ENCODE peak calls at places on chromosomes 11 and 22, in five cellular contexts. Z is PC-3, Y is GM23338, T is OCI-LY7, E is HCT116. W is an unnamed sample.

GRCh38 chr22:29044657-29045176 is 16.9 kb downstream of the C22orf31 start:
- DNase-seq in Z (no peak), Y (no peak), T (no peak), E (no peak), W (peak)

GRCh38 chr22:50178871-50179869 is 6.5 kb upstream of the TRABD start:
- DNase-seq in Z (no peak), Y (no peak), T (no peak), E (no peak), W (no peak)

GRCh38 chr22:41910599-41911291 is 4.1 kb downstream of the SHISA8 start:
- DNase-seq in Z (peak), Y (peak), T (no peak), E (no peak), W (peak)

GRCh38 chr11:14852571-14853177 is 39.4 kb downstream of the CYP2R1 start:
- DNase-seq in Z (no peak), Y (no peak), T (no peak), E (peak), W (no peak)

GRCh38 chr22:17780116-17780740 is 6.0 kb upstream of the BID start:
- DNase-seq in Z (no peak), Y (peak), T (no peak), E (no peak), W (no peak)

GRCh38 chr22:32244547-32244946 is 10.6 kb downstream of the SLC5A4 start:
- DNase-seq in Z (no peak), Y (no peak), T (no peak), E (no peak), W (no peak)

GRCh38 chr11:81007046-81007445 is 1566.2 kb upstream of the TENM4 start:
- DNase-seq in Z (peak), Y (no peak), T (no peak), E (no peak), W (peak)

GRCh38 chr11:72676874-72677341 is 2.7 kb upstream of the PDE2A start:
- DNase-seq in Z (peak), Y (peak), T (peak), E (no peak), W (peak)

GRCh38 chr22:50015451-50016307 is 3.1 kb upstream of the IL17REL start:
- DNase-seq in Z (no peak), Y (no peak), T (no peak), E (no peak), W (no peak)

GRCh38 chr11:20008190-20008801 is 152.0 kb downstream of the DBX1 start:
- DNase-seq in Z (no peak), Y (no peak), T (no peak), E (no peak), W (no peak)

GRCh38 chr11:66346476-66347424 is 679 bp downstream of the B4GAT1 start:
- DNase-seq in Z (no peak), Y (no peak), T (no peak), E (no peak), W (peak)

GRCh38 chr11:122746050-122746478 is 90.5 kb downstream of the UBASH3B start:
- DNase-seq in Z (no peak), Y (no peak), T (peak), E (no peak), W (no peak)

GRCh38 chr11:117354550-117354949 is 26.9 kb downstream of the CEP164 start:
- DNase-seq in Z (no peak), Y (no peak), T (no peak), E (no peak), W (no peak)

GRCh38 chr22:49735411-49736311 is 92.0 kb downstream of the BRD1 start:
- DNase-seq in Z (peak), Y (no peak), T (no peak), E (no peak), W (peak)

GRCh38 chr11:72740060-72740424 is 12.2 kb downstream of the ARAP1 start:
- DNase-seq in Z (no peak), Y (no peak), T (peak), E (no peak), W (no peak)

GRCh38 chr11:110862407-110862806 is 150.2 kb upstream of the ARHGAP20 start:
- DNase-seq in Z (no peak), Y (no peak), T (no peak), E (no peak), W (no peak)

GRCh38 chr11:110867951-110868350 is 155.7 kb upstream of the ARHGAP20 start:
- DNase-seq in Z (no peak), Y (no peak), T (no peak), E (no peak), W (no peak)

GRCh38 chr11:110870816-110871522 is 158.7 kb upstream of the ARHGAP20 start:
- DNase-seq in Z (no peak), Y (no peak), T (no peak), E (no peak), W (no peak)

DNA sequence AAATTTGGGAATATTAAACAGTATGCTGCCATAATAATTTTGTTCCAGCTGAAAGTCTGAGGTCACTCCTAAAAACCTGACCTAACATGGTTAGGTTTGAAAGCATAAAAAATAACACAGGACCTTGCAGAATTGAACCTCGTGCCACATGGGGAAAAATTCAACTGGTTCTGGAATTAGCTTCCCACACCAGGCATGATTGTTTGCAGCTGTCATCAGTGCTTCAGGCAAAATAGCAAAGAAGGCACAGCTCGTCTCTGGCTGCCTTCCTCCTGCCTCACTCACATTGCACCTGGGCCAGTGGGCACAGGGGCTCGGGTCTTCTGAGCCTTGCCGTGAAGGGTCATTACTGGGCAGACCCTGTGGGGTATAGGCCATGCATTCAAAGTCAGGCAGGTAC is 153.8 kb upstream of the ARHGAP20 start:
- DNase-seq in Z (no peak), Y (no peak), T (no peak), E (no peak), W (peak)
- TF ChIP-seq EZH2phosphoT487 in Z (no peak), Y (no peak), T (no peak), E (no peak), W (no peak)

GRCh38 chr11:85774256-85775097 is 36.5 kb downstream of the SYTL2 start:
- DNase-seq in Z (no peak), Y (no peak), T (no peak), E (no peak), W (no peak)
- TF ChIP-seq EZH2phosphoT487 in Z (no peak), Y (no peak), T (no peak), E (no peak), W (no peak)

GRCh38 chr11:132579686-132580085 is 952.6 kb downstream of the OPCML start:
- DNase-seq in Z (no peak), Y (no peak), T (no peak), E (no peak), W (no peak)
- TF ChIP-seq EZH2phosphoT487 in Z (no peak), Y (no peak), T (no peak), E (no peak), W (no peak)

GRCh38 chr11:79493555-79494171 is 52.8 kb upstream of the TENM4 start:
- DNase-seq in Z (peak), Y (peak), T (peak), E (peak), W (peak)
- TF ChIP-seq EZH2phosphoT487 in Z (no peak), Y (no peak), T (no peak), E (no peak), W (no peak)

GRCh38 chr11:2792376-2793250 is 92.8 kb upstream of the KCNQ1OT1 start:
- DNase-seq in Z (peak), Y (peak), T (no peak), E (no peak), W (no peak)

GRCh38 chr11:2791521-2792375 is 92.0 kb upstream of the KCNQ1OT1 start:
- DNase-seq in Z (no peak), Y (peak), T (no peak), E (no peak), W (no peak)

GRCh38 chr11:2790581-2790925 is 90.8 kb upstream of the KCNQ1OT1 start:
- DNase-seq in Z (no peak), Y (no peak), T (no peak), E (no peak), W (no peak)

GRCh38 chr11:2789791-2790580 is 90.2 kb upstream of the KCNQ1OT1 start:
- DNase-seq in Z (no peak), Y (no peak), T (no peak), E (no peak), W (no peak)

GRCh38 chr11:2791139-2791520 is 91.3 kb upstream of the KCNQ1OT1 start:
- DNase-seq in Z (no peak), Y (no peak), T (no peak), E (no peak), W (no peak)
- TF ChIP-seq EZH2phosphoT487 in Z (no peak), Y (no peak), T (no peak), E (no peak), W (no peak)